ENCODE peak calls at places on chromosomes 6 and 20, in seven cellular contexts. T is amniotic epithelial cell; E is stimulated activated effector memory CD8-positive, alpha-beta T cell treated with anti-CD3 and anti-CD28 coated beads, Interleukin-12 subunit alpha, Interleukin-12 subunit beta, amount 100 ng/mL, for 72 hours; D is fibroblast of mammary gland; B is occipital lobe; A is GM23248; R is Daoy. I is an unnamed sample.

GRCh38 chr6:168877821-168878282 is 375.8 kb downstream of the THBS2 start:
- DNase-seq in E (no peak), D (no peak), R (peak), A (peak), T (no peak), B (no peak), I (no peak)

GRCh38 chr6:132728616-132729015 is 14.8 kb upstream of the VNN1 start:
- DNase-seq in A (no peak), R (no peak), B (no peak), T (no peak), D (no peak), E (no peak), I (no peak)

GRCh38 chr6:168164462-168165061 is 85.5 kb upstream of the FRMD1 start:
- DNase-seq in B (no peak), E (no peak), R (no peak), D (no peak), A (peak), T (no peak), I (no peak)

GRCh38 chr6:89985744-89986493 is 91.7 kb downstream of the GJA10 start:
- DNase-seq in A (peak), T (peak), E (no peak), B (peak), D (peak), R (peak), I (no peak)

GRCh38 chr6:3748208-3748701 is 3.3 kb downstream of the PXDC1 start:
- DNase-seq in E (no peak), B (no peak), D (peak), T (peak), R (peak), A (peak), I (no peak)

GRCh38 chr20:33709905-33710541 is 10.1 kb downstream of the PXMP4 start:
- DNase-seq in B (no peak), R (no peak), E (no peak), D (no peak), A (no peak), T (no peak), I (no peak)

GRCh38 chr20:57475388-57476072 is 49.4 kb downstream of the CTCFL start:
- DNase-seq in E (no peak), B (no peak), A (no peak), D (no peak), T (no peak), R (no peak), I (no peak)

GRCh38 chr6:26124550-26125014 is 37.4 kb downstream of the HFE start:
- DNase-seq in T (no peak), D (no peak), B (no peak), E (no peak), A (peak), R (no peak), I (no peak)

GRCh38 chr6:136351518-136352106 is 62.0 kb upstream of the BCLAF1 start:
- DNase-seq in A (no peak), E (no peak), R (no peak), T (no peak), B (no peak), D (no peak), I (no peak)

GRCh38 chr6:113971786-113972185 is 838 bp upstream of the HDAC2 start:
- DNase-seq in E (no peak), D (peak), R (no peak), A (peak), T (no peak), B (no peak), I (no peak)

GRCh38 chr20:48706116-48706656 is 121.6 kb downstream of the PREX1 start:
- DNase-seq in R (no peak), D (peak), A (peak), E (no peak), B (no peak), T (no peak), I (no peak)

GRCh38 chr6:13859871-13860555 is 45.7 kb upstream of the MCUR1 start:
- DNase-seq in A (no peak), R (no peak), T (no peak), D (no peak), E (no peak), B (no peak), I (no peak)

I was measured in caudate nucleus.